ENCODE peak calls at places on chromosomes 16 and 17, in ten cellular contexts. L, E, X, A, T, Y, D, Z, I and G are unnamed samples.

GRCh38 chr17:59634632-59635561 is 15.2 kb downstream of the CLTC start:
- DNase-seq in L (no peak), E (no peak), X (peak), A (no peak), T (no peak), Y (no peak), D (no peak), Z (no peak), I (no peak), G (no peak)

GRCh38 chr17:36937961-36938565 is 788 bp downstream of the LHX1 start:
- DNase-seq in L (no peak), E (peak), X (peak), A (no peak), T (peak), Y (no peak), D (peak), Z (no peak), I (no peak), G (no peak)

GRCh38 chr16:87803385-87803784 is 37.6 kb upstream of the KLHDC4 start:
- DNase-seq in L (no peak), E (no peak), X (no peak), A (no peak), T (no peak), Y (no peak), D (no peak), Z (no peak), I (no peak), G (no peak)

GRCh38 chr16:4982056-4982867 is 24.1 kb downstream of the SEC14L5 start:
- DNase-seq in L (no peak), E (no peak), X (peak), A (no peak), T (no peak), Y (no peak), D (no peak), Z (no peak), I (no peak), G (no peak)

GRCh38 chr17:80586464-80587228 is 42.0 kb downstream of the RPTOR start:
- DNase-seq in L (no peak), E (no peak), X (peak), A (no peak), T (no peak), Y (no peak), D (no peak), Z (no peak), I (no peak), G (no peak)

GRCh38 chr17:71084219-71084618 is 914.9 kb downstream of the KCNJ2 start:
- DNase-seq in L (peak), E (no peak), X (peak), A (no peak), T (peak), Y (no peak), D (peak), Z (no peak), I (no peak), G (no peak)

GRCh38 chr17:60610481-60610880 is 10.5 kb downstream of the PPM1D start:
- DNase-seq in L (no peak), E (no peak), X (no peak), A (no peak), T (no peak), Y (no peak), D (no peak), Z (no peak), I (no peak), G (no peak)

GRCh38 chr17:68142595-68142994 is 105.2 kb upstream of the AMZ2 start:
- DNase-seq in L (no peak), E (no peak), X (no peak), A (no peak), T (no peak), Y (no peak), D (no peak), Z (no peak), I (no peak), G (no peak)

GRCh38 chr17:55770220-55770870 is 19.5 kb downstream of the PCTP start:
- DNase-seq in L (peak), E (no peak), X (peak), A (no peak), T (peak), Y (no peak), D (no peak), Z (no peak), I (peak), G (no peak)

GRCh38 chr17:82892869-82893565 is 53.2 kb upstream of the ZNF750 start:
- DNase-seq in L (no peak), E (no peak), X (no peak), A (no peak), T (no peak), Y (peak), D (no peak), Z (peak), I (no peak), G (peak)

GRCh38 chr17:40806131-40806530 is 6.4 kb upstream of the KRT28 start:
- DNase-seq in L (no peak), E (no peak), X (no peak), A (no peak), T (no peak), Y (no peak), D (no peak), Z (no peak), I (no peak), G (no peak)